ENCODE peak calls at places on chromosome 2, in seven cellular contexts. One of them, this sample, is unnamed.

GRCh38 chr2:145374165-145374564 is 854.2 kb upstream of the ZEB2 start:
- DNase-seq in IMR-90: no peak
- DNase-seq in GM10248: no peak
- DNase-seq in foreskin fibroblast: no peak
- DNase-seq in frontal cortex: no peak
- DNase-seq in posterior vena cava: no peak
- DNase-seq in KBM-7: no peak
- DNase-seq in this sample: no peak

GRCh38 chr2:202877699-202878098 is 6.1 kb upstream of the ICA1L start:
- DNase-seq in IMR-90: no peak
- DNase-seq in foreskin fibroblast: no peak
- DNase-seq in KBM-7: no peak
- DNase-seq in GM10248: no peak
- DNase-seq in posterior vena cava: no peak
- DNase-seq in frontal cortex: no peak
- DNase-seq in this sample: no peak

GRCh38 chr2:237333748-237334147 is 80.2 kb downstream of the COL6A3 start:
- DNase-seq in IMR-90: no peak
- DNase-seq in frontal cortex: no peak
- DNase-seq in KBM-7: no peak
- DNase-seq in foreskin fibroblast: no peak
- DNase-seq in posterior vena cava: no peak
- DNase-seq in GM10248: no peak
- DNase-seq in this sample: no peak

GRCh38 chr2:133140620-133141019 is 427.6 kb downstream of the NCKAP5 start:
- DNase-seq in frontal cortex: no peak
- DNase-seq in posterior vena cava: no peak
- DNase-seq in GM10248: no peak
- DNase-seq in IMR-90: no peak
- DNase-seq in KBM-7: no peak
- DNase-seq in foreskin fibroblast: no peak
- DNase-seq in this sample: no peak

GRCh38 chr2:174697267-174697666 is 67.0 kb downstream of the CHRNA1 start:
- DNase-seq in KBM-7: peak; percentile 71
- DNase-seq in GM10248: peak; percentile 77
- DNase-seq in frontal cortex: peak; percentile 65
- DNase-seq in posterior vena cava: no peak
- DNase-seq in IMR-90: peak; percentile 57
- DNase-seq in foreskin fibroblast: peak; percentile 51
- DNase-seq in this sample: peak; percentile 4

GRCh38 chr2:217801711-217802110 is 201.1 kb downstream of the TNS1 start:
- DNase-seq in KBM-7: no peak
- DNase-seq in frontal cortex: no peak
- DNase-seq in foreskin fibroblast: no peak
- DNase-seq in GM10248: no peak
- DNase-seq in posterior vena cava: peak; percentile 43
- DNase-seq in IMR-90: no peak
- DNase-seq in this sample: no peak

GRCh38 chr2:225556461-225556860 is 157.0 kb downstream of the NYAP2 start:
- DNase-seq in KBM-7: no peak
- DNase-seq in frontal cortex: no peak
- DNase-seq in GM10248: no peak
- DNase-seq in posterior vena cava: no peak
- DNase-seq in IMR-90: no peak
- DNase-seq in foreskin fibroblast: no peak
- DNase-seq in this sample: no peak

GRCh38 chr2:128606837-128607236 is 288.2 kb upstream of the HS6ST1 start:
- DNase-seq in KBM-7: no peak
- DNase-seq in posterior vena cava: peak; percentile 66
- DNase-seq in foreskin fibroblast: no peak
- DNase-seq in frontal cortex: no peak
- DNase-seq in IMR-90: no peak
- DNase-seq in GM10248: no peak
- DNase-seq in this sample: no peak

GRCh38 chr2:45872211-45872610 is 220.7 kb downstream of the PRKCE start:
- DNase-seq in GM10248: no peak
- DNase-seq in frontal cortex: no peak
- DNase-seq in foreskin fibroblast: peak; percentile 54
- DNase-seq in posterior vena cava: no peak
- DNase-seq in IMR-90: peak; percentile 55
- DNase-seq in KBM-7: no peak
- DNase-seq in this sample: no peak

GRCh38 chr2:66469219-66469902 is 34.4 kb downstream of the MEIS1 start:
- DNase-seq in GM10248: no peak
- DNase-seq in posterior vena cava: no peak
- DNase-seq in foreskin fibroblast: no peak
- DNase-seq in frontal cortex: no peak
- DNase-seq in IMR-90: no peak
- DNase-seq in KBM-7: no peak
- DNase-seq in this sample: no peak

GRCh38 chr2:10530607-10531239 is 82.6 kb upstream of the ODC1 start:
- DNase-seq in IMR-90: no peak
- DNase-seq in posterior vena cava: peak; percentile 20
- DNase-seq in GM10248: no peak
- DNase-seq in frontal cortex: no peak
- DNase-seq in foreskin fibroblast: no peak
- DNase-seq in KBM-7: no peak
- DNase-seq in this sample: no peak

GRCh38 chr2:136246086-136246669 is 128.2 kb upstream of the CXCR4 start:
- DNase-seq in foreskin fibroblast: no peak
- DNase-seq in GM10248: peak; percentile 66
- DNase-seq in frontal cortex: peak; percentile 37
- DNase-seq in IMR-90: peak; percentile 4
- DNase-seq in KBM-7: peak; percentile 72
- DNase-seq in posterior vena cava: peak; percentile 88
- DNase-seq in this sample: no peak

GRCh38 chr2:239600194-239600593 is 199.4 kb upstream of the HDAC4 start:
- DNase-seq in IMR-90: no peak
- DNase-seq in posterior vena cava: no peak
- DNase-seq in KBM-7: no peak
- DNase-seq in GM10248: no peak
- DNase-seq in frontal cortex: no peak
- DNase-seq in foreskin fibroblast: no peak
- DNase-seq in this sample: no peak

GRCh38 chr2:201795608-201796477 is 10.5 kb upstream of the CDK15 start:
- DNase-seq in KBM-7: peak; percentile 56
- DNase-seq in foreskin fibroblast: peak; percentile 50
- DNase-seq in GM10248: peak; percentile 38
- DNase-seq in posterior vena cava: no peak
- DNase-seq in IMR-90: peak; percentile 71
- DNase-seq in frontal cortex: peak; percentile 65
- DNase-seq in this sample: peak; percentile 17

GRCh38 chr2:79040967-79041582 is 15.6 kb downstream of the REG3G start:
- DNase-seq in KBM-7: peak; percentile 23
- DNase-seq in foreskin fibroblast: no peak
- DNase-seq in posterior vena cava: no peak
- DNase-seq in GM10248: no peak
- DNase-seq in frontal cortex: peak; percentile 13
- DNase-seq in IMR-90: no peak
- DNase-seq in this sample: no peak